ENCODE peak calls at places on chromosome X, in ten cellular contexts. M is ovary, O is IMR-90, K is body of pancreas, B is brain microvascular endothelial cell, Q is mammary epithelial cell, G is heart left ventricle, I is suprapubic skin, R is breast epithelium, F is tibial nerve. S is an unnamed sample.

GRCh38 chrX:133838761-133839676 is 146.4 kb downstream of the GPC3 start:
- DNase-seq in Q (peak), K (peak), B (no peak), G (no peak), M (peak), O (peak), F (no peak), R (no peak), I (no peak), S (no peak)

GRCh38 chrX:24285082-24285481 is 28.8 kb downstream of the SUPT20HL2 start:
- DNase-seq in K (no peak), F (no peak), O (no peak), I (no peak), G (no peak), B (no peak), R (no peak), M (no peak), Q (no peak), S (no peak)

GRCh38 chrX:105126201-105126600 is 94.3 kb downstream of the TEX13A start:
- DNase-seq in O (no peak), I (no peak), R (no peak), M (no peak), K (no peak), G (no peak), F (no peak), Q (peak), B (no peak), S (no peak)

GRCh38 chrX:38817004-38817703 is 15.9 kb downstream of the MID1IP1 start:
- DNase-seq in B (peak), I (no peak), F (no peak), O (peak), M (peak), Q (no peak), R (no peak), K (peak), G (peak), S (no peak)

GRCh38 chrX:52422884-52423283 is 54.1 kb downstream of the XAGE2 start:
- DNase-seq in O (peak), M (no peak), Q (no peak), I (no peak), G (no peak), K (no peak), F (no peak), B (peak), R (no peak), S (no peak)

GRCh38 chrX:66200855-66201795 is 37.1 kb downstream of the HEPH start:
- DNase-seq in R (no peak), K (no peak), G (no peak), B (no peak), O (peak), F (no peak), I (no peak), Q (no peak), M (no peak), S (no peak)

GRCh38 chrX:68506649-68507048 is 7.8 kb downstream of the YIPF6 start:
- DNase-seq in K (no peak), M (no peak), R (no peak), B (no peak), F (no peak), O (no peak), I (no peak), G (no peak), Q (no peak), S (no peak)

GRCh38 chrX:17411189-17411588 is 36.2 kb downstream of the NHS start:
- DNase-seq in F (no peak), R (no peak), K (no peak), G (no peak), M (no peak), Q (no peak), O (no peak), I (no peak), B (no peak), S (no peak)

GRCh38 chrX:143683486-143683885 is 37.1 kb downstream of the SPANXN2 start:
- DNase-seq in I (no peak), O (no peak), K (no peak), B (no peak), F (no peak), M (no peak), Q (no peak), R (no peak), G (no peak), S (no peak)

GRCh38 chrX:39427492-39428289 is 626.4 kb downstream of the MID1IP1 start:
- DNase-seq in K (no peak), Q (peak), G (no peak), I (no peak), M (peak), F (no peak), R (no peak), O (peak), B (peak), S (no peak)

GRCh38 chrX:11698747-11699146 is 33.0 kb upstream of the ARHGAP6 start:
- DNase-seq in B (no peak), O (no peak), I (no peak), M (peak), G (no peak), F (no peak), R (no peak), Q (no peak), K (no peak), S (no peak)

GRCh38 chrX:119688856-119689455 is 4.0 kb downstream of the SEPTIN6 start:
- DNase-seq in K (no peak), Q (no peak), G (no peak), R (no peak), B (no peak), M (no peak), F (no peak), I (no peak), O (no peak), S (no peak)

GRCh38 chrX:38117485-38117884 is 103.2 kb downstream of the SRPX start:
- DNase-seq in R (no peak), K (peak), O (peak), M (no peak), G (no peak), F (no peak), Q (peak), B (no peak), I (no peak), S (no peak)

GRCh38 chrX:135421932-135422809 is at the start of gene SMIM10L2A:
- DNase-seq in M (no peak), B (no peak), I (no peak), Q (no peak), O (no peak), G (no peak), K (peak), F (no peak), R (no peak), S (no peak)

GRCh38 chrX:119870626-119871131 is 854 bp downstream of the RNF113A start:
- DNase-seq in R (no peak), Q (peak), B (peak), F (no peak), K (no peak), O (peak), I (no peak), M (no peak), G (no peak), S (no peak)

GRCh38 chrX:97238632-97239031 is 354.9 kb downstream of the RPA4 start:
- DNase-seq in Q (no peak), K (no peak), M (no peak), O (peak), G (no peak), F (no peak), B (peak), R (no peak), I (no peak), S (no peak)

GRCh38 chrX:84188320-84188834 is 378 bp upstream of the RPS6KA6 start:
- DNase-seq in R (peak), F (no peak), M (peak), O (peak), B (peak), G (peak), K (peak), Q (peak), I (no peak), S (no peak)

GRCh38 chrX:20515841-20516461 is 249.2 kb upstream of the RPS6KA3 start:
- DNase-seq in O (peak), K (no peak), I (no peak), F (no peak), Q (peak), M (no peak), R (no peak), B (peak), G (no peak), S (no peak)

GRCh38 chrX:9911479-9911878 is 55.7 kb upstream of the CLDN34 start:
- DNase-seq in R (no peak), Q (peak), O (peak), M (no peak), B (peak), G (no peak), I (no peak), K (no peak), F (no peak), S (no peak)

GRCh38 chrX:63585936-63586335 is 199.1 kb downstream of the ARHGEF9 start:
- DNase-seq in O (no peak), Q (no peak), M (no peak), K (no peak), R (no peak), I (no peak), B (no peak), G (no peak), F (no peak), S (no peak)

GRCh38 chrX:69305333-69306062 is 140.2 kb upstream of the PJA1 start:
- DNase-seq in F (no peak), M (no peak), K (no peak), G (no peak), R (no peak), I (no peak), Q (no peak), O (no peak), B (no peak), S (no peak)

GRCh38 chrX:134711135-134711941 is 53.1 kb upstream of the PLAC1 start:
- DNase-seq in G (no peak), K (no peak), R (no peak), O (no peak), Q (no peak), M (no peak), F (no peak), B (no peak), I (no peak), S (no peak)

GRCh38 chrX:23896983-23897382 is 10.8 kb downstream of the APOO start:
- DNase-seq in G (no peak), R (no peak), K (no peak), O (no peak), Q (no peak), B (no peak), M (no peak), F (no peak), I (no peak), S (no peak)

GRCh38 chrX:121150217-121150616 is 102.8 kb downstream of the GLUD2 start:
- DNase-seq in F (no peak), Q (no peak), R (no peak), B (no peak), O (no peak), G (no peak), I (no peak), K (no peak), M (no peak), S (no peak)
- H3K27ac ChIP-seq in F (no peak), Q (no peak), R (no peak), B (no peak), O (no peak), G (no peak), I (no peak), K (no peak), M (no peak), S (no peak)

DNA sequence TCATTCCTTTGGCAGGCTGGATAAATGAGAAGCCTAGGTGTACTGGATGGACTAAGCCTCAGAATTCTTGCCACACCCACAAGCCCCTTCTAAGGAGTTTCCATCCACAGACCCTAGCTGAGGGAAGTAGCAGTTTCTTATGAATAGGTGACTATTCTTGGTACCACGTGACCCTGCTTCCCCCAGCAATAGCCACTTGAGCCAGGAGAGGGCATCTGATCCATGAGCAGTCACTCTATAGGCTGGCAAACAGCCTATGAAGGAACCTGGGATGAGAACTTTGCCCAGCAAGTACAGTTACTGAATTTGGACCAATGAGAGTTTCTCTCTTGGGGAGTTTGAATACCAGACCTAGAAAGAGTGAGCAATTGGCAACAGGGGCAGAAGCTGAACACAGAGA is 84.0 kb downstream of the RTL9 start:
- DNase-seq in Q (peak), B (peak), R (no peak), K (peak), M (no peak), F (no peak), G (no peak), O (peak), I (no peak), S (no peak)
- TF ChIP-seq CTCF in Q (peak), B (peak), R (no peak), K (no peak), M (no peak), F (no peak), G (no peak), O (peak), I (no peak), S (no peak)

GRCh38 chrX:44036336-44036735 is 63.1 kb upstream of the NDP start:
- DNase-seq in K (no peak), B (peak), Q (peak), G (no peak), I (no peak), F (no peak), O (peak), M (no peak), R (no peak), S (no peak)
- H3K27ac ChIP-seq in K (no peak), B (peak), Q (no peak), G (no peak), I (no peak), F (no peak), O (no peak), M (no peak), R (no peak), S (no peak)

DNA sequence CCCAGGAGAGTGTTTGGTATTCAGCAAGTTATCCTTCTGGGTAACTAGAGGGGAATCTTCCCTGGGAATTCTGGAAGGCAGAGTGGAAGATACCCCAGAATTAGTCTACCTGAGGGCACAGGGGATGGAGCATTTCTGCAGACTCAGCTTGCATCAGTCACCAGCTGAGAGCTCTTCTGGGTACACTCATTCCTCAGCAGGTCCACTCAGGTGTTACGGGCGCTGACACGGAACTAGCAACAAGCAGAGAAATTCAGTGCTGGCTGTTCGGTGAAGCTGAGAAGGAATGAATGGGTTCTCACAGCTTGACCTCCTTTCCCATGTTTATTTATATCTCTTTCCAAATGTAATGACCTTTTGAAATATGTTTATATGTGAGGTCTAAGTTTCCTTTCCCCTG is 106.0 kb upstream of the PNPLA4 start:
- DNase-seq in G (no peak), O (no peak), F (no peak), Q (no peak), R (no peak), K (no peak), B (no peak), M (no peak), I (no peak), S (no peak)
- TF ChIP-seq CTCF in G (no peak), O (no peak), F (no peak), Q (no peak), R (no peak), K (no peak), B (no peak), M (no peak), I (no peak), S (no peak)

DNA sequence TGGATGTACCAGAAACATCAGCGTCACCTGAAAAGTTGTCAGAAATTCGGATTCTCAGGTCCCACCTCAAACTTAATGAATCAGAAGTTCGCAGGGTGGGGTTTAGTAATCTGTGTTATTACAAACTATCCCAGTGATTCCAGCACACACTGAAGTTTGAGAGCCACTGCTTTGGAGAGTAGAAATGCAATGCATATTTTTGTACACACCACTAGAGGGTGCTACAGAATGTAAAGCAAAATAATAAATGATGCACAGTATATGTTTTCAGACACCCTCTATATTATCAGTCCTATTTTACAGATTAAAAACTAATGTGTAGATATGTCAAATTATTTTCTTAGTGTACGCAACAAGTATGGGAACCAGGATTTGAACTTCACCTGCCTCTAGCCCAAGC is 2.5 kb upstream of the MORF4L2 start:
- DNase-seq in R (no peak), G (no peak), O (peak), K (no peak), F (no peak), I (no peak), M (no peak), Q (peak), B (peak), S (no peak)
- H3K27ac ChIP-seq in R (peak), G (no peak), O (no peak), K (no peak), F (peak), I (no peak), M (no peak), Q (no peak), B (no peak), S (peak)

GRCh38 chrX:42276982-42277690 is 353.8 kb upstream of the CASK start:
- DNase-seq in B (no peak), I (no peak), M (no peak), K (no peak), Q (no peak), G (no peak), O (no peak), R (no peak), F (no peak), S (no peak)
- TF ChIP-seq CTCF in B (no peak), I (no peak), M (no peak), K (no peak), Q (no peak), G (no peak), O (no peak), R (no peak), F (no peak), S (no peak)

DNA sequence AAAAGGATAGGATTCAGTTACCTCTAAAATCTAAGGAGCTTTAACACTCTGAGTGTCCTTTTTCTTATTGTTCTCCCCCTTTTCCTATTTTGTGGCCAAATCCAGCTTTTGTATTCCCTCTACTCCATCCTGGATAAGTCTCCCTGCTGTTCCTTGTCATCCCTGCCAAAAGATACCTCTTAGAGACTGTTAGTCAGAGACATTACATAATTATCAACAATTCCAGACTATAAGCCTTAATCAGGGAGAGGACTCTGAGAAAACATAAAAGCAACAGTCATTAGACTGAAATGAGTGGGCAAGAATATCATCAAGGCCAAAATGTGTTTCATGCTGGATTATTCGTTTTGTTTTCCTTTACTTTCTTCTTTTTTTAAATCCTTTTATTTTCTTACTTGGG is 206.9 kb downstream of the FAM47B start:
- DNase-seq in K (no peak), M (no peak), R (no peak), O (no peak), B (no peak), I (no peak), F (no peak), Q (no peak), G (no peak), S (no peak)
- H3K27ac ChIP-seq in K (no peak), M (no peak), R (no peak), O (no peak), B (no peak), I (no peak), F (no peak), Q (no peak), G (no peak), S (no peak)

GRCh38 chrX:106863697-106864096 is 39.4 kb downstream of the RIPPLY1 start:
- DNase-seq in M (no peak), G (no peak), K (no peak), I (no peak), O (no peak), F (no peak), R (no peak), B (no peak), Q (no peak), S (no peak)

GRCh38 chrX:106862972-106863688 is 40.0 kb downstream of the RIPPLY1 start:
- DNase-seq in R (no peak), Q (peak), K (peak), G (no peak), F (no peak), B (peak), M (no peak), I (no peak), O (peak), S (no peak)
- TF ChIP-seq CTCF in R (no peak), Q (peak), K (no peak), G (no peak), F (no peak), B (peak), M (no peak), I (no peak), O (peak), S (no peak)

GRCh38 chrX:29662759-29663503 is 552.4 kb upstream of the MAGEB2 start:
- DNase-seq in F (no peak), M (no peak), B (peak), K (no peak), G (no peak), I (no peak), R (no peak), Q (peak), O (peak), S (no peak)

GRCh38 chrX:29662101-29662500 is 553.3 kb upstream of the MAGEB2 start:
- DNase-seq in F (no peak), G (no peak), K (no peak), O (peak), B (peak), M (no peak), Q (peak), I (no peak), R (no peak), S (no peak)

GRCh38 chrX:29665532-29665931 is 549.8 kb upstream of the MAGEB2 start:
- DNase-seq in Q (no peak), B (no peak), F (no peak), O (no peak), M (no peak), K (no peak), R (no peak), G (no peak), I (no peak), S (no peak)

GRCh38 chrX:29659911-29660310 is 555.5 kb upstream of the MAGEB2 start:
- DNase-seq in O (no peak), G (no peak), Q (no peak), F (no peak), K (no peak), R (no peak), B (no peak), M (no peak), I (no peak), S (no peak)

GRCh38 chrX:29661290-29661689 is 554.1 kb upstream of the MAGEB2 start:
- DNase-seq in M (no peak), K (no peak), G (no peak), R (no peak), B (peak), Q (peak), O (peak), I (no peak), F (no peak), S (no peak)
- H3K27ac ChIP-seq in M (no peak), K (no peak), G (no peak), R (no peak), B (peak), Q (peak), O (peak), I (no peak), F (no peak), S (peak)

S was measured in esophagus muscularis mucosa.